ENCODE peak calls at places on chromosomes 6 and 20, in five cellular contexts. D is SK-N-SH, M is neural progenitor cell, V is hepatocyte, K is GM23338. Z is an unnamed sample.
A peak's percentile ranks its signal among the peaks of the same experiment; 100 is the strongest.

GRCh38 chr20:31751126-31751525 is 12.0 kb downstream of the TPX2 start:
- DNase-seq in V (no peak), K (no peak), D (no peak), M (no peak), Z (no peak)

GRCh38 chr6:90369024-90369519 is 72.4 kb upstream of the BACH2 start:
- DNase-seq in D (no peak), K (peak; percentile 88), M (peak; percentile 34), V (peak; percentile 93), Z (peak; percentile 97)

GRCh38 chr20:16243470-16243869 is 329.8 kb downstream of the KIF16B start:
- DNase-seq in V (no peak), K (no peak), M (no peak), D (peak; percentile 77), Z (no peak)

GRCh38 chr20:1456300-1456699 is 10.3 kb downstream of the NSFL1C start:
- DNase-seq in M (no peak), V (no peak), K (no peak), D (no peak), Z (no peak)

GRCh38 chr20:63508072-63508768 is 9.3 kb upstream of the EEF1A2 start:
- DNase-seq in D (no peak), K (no peak), M (no peak), V (no peak), Z (no peak)

GRCh38 chr20:4220756-4221155 is 205.4 kb upstream of the RNF24 start:
- DNase-seq in K (no peak), M (no peak), V (no peak), D (no peak), Z (no peak)

GRCh38 chr6:28943557-28944411 is 20.0 kb upstream of the TRIM27 start:
- DNase-seq in D (peak; percentile 75), M (peak; percentile 91), V (peak; percentile 84), K (peak; percentile 89), Z (peak; percentile 58)

GRCh38 chr6:75460636-75461035 is 33.0 kb downstream of the FILIP1 start:
- DNase-seq in V (no peak), M (no peak), D (no peak), K (no peak), Z (no peak)

GRCh38 chr20:59047938-59048680 is 5.5 kb upstream of the PRELID3B start:
- DNase-seq in K (no peak), V (peak; percentile 85), D (no peak), M (no peak), Z (no peak)

GRCh38 chr6:13234130-13234529 is 94.2 kb downstream of the TBC1D7 start:
- DNase-seq in K (no peak), M (no peak), V (no peak), D (no peak), Z (no peak)

GRCh38 chr6:81758221-81758620 is 5.7 kb upstream of the TENT5A start:
- DNase-seq in K (no peak), V (no peak), M (no peak), D (no peak), Z (no peak)

GRCh38 chr6:17393335-17394191 is at the start of gene CAP2:
- DNase-seq in M (peak; percentile 90), V (peak; percentile 82), D (peak; percentile 80), K (peak; percentile 88), Z (no peak)

GRCh38 chr6:104266922-104267321 is 592.8 kb downstream of the HACE1 start:
- DNase-seq in K (no peak), D (no peak), V (no peak), M (no peak), Z (no peak)

GRCh38 chr6:168155193-168155592 is 76.2 kb upstream of the FRMD1 start:
- DNase-seq in V (peak; percentile 45), D (no peak), M (no peak), K (no peak), Z (no peak)

GRCh38 chr6:159117031-159117430 is 52.2 kb upstream of the FNDC1 start:
- DNase-seq in D (no peak), K (no peak), V (no peak), M (no peak), Z (no peak)

GRCh38 chr6:167930300-167930699 is 67.2 kb upstream of the KIF25 start:
- DNase-seq in K (no peak), V (no peak), D (no peak), M (no peak), Z (no peak)

GRCh38 chr20:23142162-23143050 is 56.3 kb upstream of the CD93 start:
- DNase-seq in D (no peak), M (no peak), V (no peak), K (no peak), Z (no peak)

GRCh38 chr6:142112451-142113061 is 20.2 kb upstream of the GJE1 start:
- DNase-seq in M (peak; percentile 89), K (peak; percentile 93), V (peak; percentile 87), D (peak; percentile 29), Z (peak; percentile 58)

DNA sequence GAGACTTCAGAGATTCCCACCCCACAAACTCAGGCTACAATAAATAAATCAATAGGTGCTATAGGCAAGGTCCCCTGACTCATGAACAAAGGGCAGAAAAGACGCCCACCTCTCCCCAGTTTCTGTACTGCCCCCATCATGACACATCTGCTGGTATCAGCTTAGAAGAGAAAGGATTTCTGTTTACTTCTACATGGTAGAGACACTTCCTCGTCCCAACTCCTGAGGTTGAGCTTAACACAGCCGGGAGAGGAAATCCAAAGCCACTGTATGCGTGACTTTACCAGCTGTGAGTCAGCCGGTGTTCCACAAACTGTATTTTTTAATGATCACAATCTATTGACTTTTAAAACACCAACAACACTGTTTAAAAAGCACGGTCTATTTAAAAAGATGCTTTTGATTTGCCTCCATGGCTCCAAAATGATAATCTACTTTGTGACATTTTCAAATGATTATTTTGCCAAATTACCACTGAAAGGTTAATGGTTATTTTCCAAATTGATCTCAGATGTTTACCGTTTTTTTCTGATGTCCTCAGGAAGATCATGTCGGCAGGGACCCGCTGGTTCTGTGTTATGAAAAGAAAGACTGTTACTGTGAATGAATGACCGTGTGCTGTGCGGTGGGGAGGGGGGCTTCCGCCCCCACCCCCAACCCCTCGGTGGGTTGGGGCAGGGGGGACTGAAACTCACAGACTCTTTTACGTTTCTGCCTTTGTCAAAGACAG is 72.5 kb downstream of the ATP9A start:
- DNase-seq in D (peak; percentile 81), M (no peak), K (no peak), V (peak; percentile 59), Z (no peak)
- TF ChIP-seq EZH2phosphoT487 in D (no peak), M (no peak), K (no peak), V (no peak), Z (no peak)

GRCh38 chr6:53734473-53735299 is 60.1 kb upstream of the LRRC1 start:
- DNase-seq in V (peak; percentile 77), K (peak; percentile 80), M (peak; percentile 64), D (peak; percentile 9), Z (peak; percentile 8)

GRCh38 chr6:53731906-53732636 is 62.7 kb upstream of the LRRC1 start:
- DNase-seq in D (no peak), M (no peak), V (no peak), K (no peak), Z (no peak)

GRCh38 chr6:53741001-53741400 is 53.8 kb upstream of the LRRC1 start:
- DNase-seq in D (no peak), V (peak; percentile 43), M (no peak), K (no peak), Z (no peak)

GRCh38 chr6:53737746-53738145 is 57.1 kb upstream of the LRRC1 start:
- DNase-seq in D (no peak), M (no peak), V (peak; percentile 45), K (no peak), Z (no peak)

DNA sequence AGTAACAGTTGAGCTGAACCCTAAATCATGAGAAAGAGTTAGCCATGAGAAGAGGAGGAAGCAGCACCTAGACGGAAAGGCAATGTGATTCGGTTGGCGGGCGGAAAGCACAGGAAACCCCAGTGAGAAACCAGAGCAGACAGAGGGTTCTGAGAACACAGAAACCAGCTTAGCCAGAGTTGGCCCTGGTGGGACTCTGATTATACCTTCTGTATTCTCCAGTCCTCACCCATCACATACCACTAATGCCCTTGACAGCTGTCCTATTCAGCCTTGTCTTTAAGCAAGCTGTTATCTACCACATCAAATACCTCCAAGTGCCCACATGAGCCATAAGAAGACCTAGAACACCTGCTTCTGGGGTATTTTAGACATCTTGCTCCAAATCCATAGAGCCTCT is 58.9 kb upstream of the LRRC1 start:
- DNase-seq in D (no peak), M (no peak), V (no peak), K (no peak), Z (no peak)
- H3K4me1 ChIP-seq in D (no peaks in the 10 kb centered on the region), M (peaks cover 2% of the 10 kb centered on the region), V (peaks cover 5% of the 10 kb centered on the region), K (peaks cover 5% of the 10 kb centered on the region), Z (peaks cover 10% of the 10 kb centered on the region)

GRCh38 chr6:10411915-10412164 is 3.0 kb downstream of the TFAP2A start:
- DNase-seq in K (no peak), V (no peak), M (no peak), D (no peak), Z (no peak)

GRCh38 chr6:10411131-10411914 is 3.6 kb downstream of the TFAP2A start:
- DNase-seq in M (peak; percentile 46), K (peak; percentile 68), V (no peak), D (no peak), Z (no peak)

GRCh38 chr6:10413850-10414765 is 766 bp downstream of the TFAP2A start:
- DNase-seq in K (peak; percentile 66), V (peak; percentile 46), D (no peak), M (peak; percentile 78), Z (no peak)

GRCh38 chr6:10412948-10413849 is 1.7 kb downstream of the TFAP2A start:
- DNase-seq in K (peak; percentile 68), V (peak; percentile 67), M (peak; percentile 14), D (no peak), Z (peak; percentile 73)

DNA sequence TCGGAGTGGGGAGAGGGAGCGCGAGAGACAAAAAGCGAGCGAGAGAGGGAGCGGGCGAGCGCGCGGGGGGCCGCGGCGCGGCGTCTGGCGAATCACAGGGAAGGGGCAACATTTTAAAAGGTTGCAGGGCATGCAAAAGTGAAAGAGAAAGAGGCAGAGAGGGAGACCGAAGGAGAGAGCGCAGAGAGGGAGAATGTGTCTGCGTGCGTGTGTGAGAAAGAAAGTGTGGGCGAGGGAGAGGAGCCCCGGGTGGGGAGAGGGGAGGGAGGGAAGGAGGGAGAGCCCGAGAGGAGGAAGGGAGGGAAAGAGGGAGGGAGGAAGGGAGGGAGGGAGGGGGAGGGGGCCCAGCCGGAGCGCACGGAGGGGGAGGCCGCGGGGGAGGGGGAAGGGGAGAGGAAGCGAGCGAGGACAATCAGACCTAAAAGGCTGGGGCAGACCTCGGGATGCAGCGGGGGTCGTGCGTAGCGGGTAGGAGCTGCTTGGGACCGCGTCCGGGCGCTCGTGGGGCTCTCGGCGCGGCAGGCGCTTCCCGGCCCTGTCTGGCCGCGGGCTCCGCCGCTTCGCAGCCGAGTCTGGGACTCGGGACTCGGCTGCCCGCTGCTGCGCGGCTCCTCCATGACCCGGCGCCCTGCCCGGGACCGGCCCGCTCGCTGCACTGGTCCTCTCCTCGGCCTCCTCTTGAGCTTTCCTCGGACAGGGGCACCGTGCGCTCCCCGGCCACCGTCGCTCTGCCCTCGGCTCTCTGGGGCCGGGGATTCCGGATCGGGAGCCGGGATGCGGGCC is 2.5 kb downstream of the TFAP2A start:
- DNase-seq in D (peak; percentile 61), V (peak; percentile 81), K (peak; percentile 91), M (peak; percentile 73), Z (peak; percentile 75)
- H3K27ac ChIP-seq in D (no peak overlapping the region), V (peak overlapping the region; percentile 83), K (no peak overlapping the region), M (no peak overlapping the region), Z (peak overlapping the region; percentile 90)

DNA sequence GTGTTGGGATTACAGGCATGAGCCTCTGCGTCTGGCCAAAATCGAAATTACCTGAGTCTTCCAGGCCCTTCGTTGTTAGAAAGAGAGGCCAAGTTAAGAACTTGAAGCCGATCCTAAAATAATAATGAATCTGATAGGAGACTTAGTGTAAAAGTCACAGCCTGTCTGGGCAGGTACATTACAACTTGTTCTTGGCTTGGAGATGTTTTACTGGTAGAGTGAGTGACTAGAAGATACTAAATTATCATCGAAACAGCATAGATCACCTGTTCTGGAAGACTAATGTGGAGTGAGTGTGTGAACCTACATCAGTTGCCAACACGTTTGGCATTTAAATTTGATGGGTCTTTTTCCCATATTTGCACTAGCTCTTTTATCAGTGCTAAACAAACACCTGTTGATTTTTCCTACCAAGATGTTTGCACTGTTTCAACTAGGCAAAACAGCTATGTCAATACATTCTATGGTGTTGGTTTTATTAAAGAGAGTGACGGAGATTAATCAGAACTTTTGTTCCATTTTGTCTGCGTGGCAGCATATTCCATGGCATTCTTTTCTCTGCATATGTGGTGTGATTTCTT is 4.6 kb upstream of the TMEM217 start:
- DNase-seq in M (no peak), V (no peak), K (no peak), D (no peak), Z (no peak)
- TF ChIP-seq EZH2phosphoT487 in M (no peak), V (no peak), K (no peak), D (no peak), Z (no peak)

Z was measured in MM.1S.